ENCODE peak calls at places on chromosomes 13 and 19, in nine cellular contexts. One of them, this sample, is unnamed.

GRCh38 chr13:111936267-111936925 is 130.6 kb upstream of the SOX1 start:
- DNase-seq in PC-9: no peak
- DNase-seq in cardiac fibroblast: no peak
- DNase-seq in AG09309: no peak
- DNase-seq in heart right ventricle: no peak
- DNase-seq in AG04449: no peak
- DNase-seq in ovary: no peak
- DNase-seq in mucosa of descending colon: no peak
- DNase-seq in IMR-90: no peak
- DNase-seq in this sample: no peak

GRCh38 chr19:28985201-28985600 is 227.8 kb downstream of the UQCRFS1 start:
- DNase-seq in PC-9: no peak
- DNase-seq in cardiac fibroblast: no peak
- DNase-seq in AG09309: no peak
- DNase-seq in heart right ventricle: no peak
- DNase-seq in AG04449: no peak
- DNase-seq in ovary: no peak
- DNase-seq in mucosa of descending colon: no peak
- DNase-seq in IMR-90: no peak
- DNase-seq in this sample: no peak

GRCh38 chr19:20482721-20483120 is 82.9 kb downstream of the ZNF737 start:
- DNase-seq in PC-9: no peak
- DNase-seq in cardiac fibroblast: no peak
- DNase-seq in AG09309: no peak
- DNase-seq in heart right ventricle: no peak
- DNase-seq in AG04449: no peak
- DNase-seq in ovary: no peak
- DNase-seq in mucosa of descending colon: no peak
- DNase-seq in IMR-90: no peak
- DNase-seq in this sample: no peak

GRCh38 chr19:33580026-33580644 is 41.6 kb upstream of the CHST8 start:
- DNase-seq in PC-9: peak
- DNase-seq in cardiac fibroblast: no peak
- DNase-seq in AG09309: no peak
- DNase-seq in heart right ventricle: no peak
- DNase-seq in AG04449: no peak
- DNase-seq in ovary: no peak
- DNase-seq in mucosa of descending colon: no peak
- DNase-seq in IMR-90: no peak
- DNase-seq in this sample: no peak

GRCh38 chr13:41588899-41589298 is 131.5 kb downstream of the RGCC start:
- DNase-seq in PC-9: peak
- DNase-seq in cardiac fibroblast: peak
- DNase-seq in AG09309: peak
- DNase-seq in heart right ventricle: no peak
- DNase-seq in AG04449: peak
- DNase-seq in ovary: no peak
- DNase-seq in mucosa of descending colon: no peak
- DNase-seq in IMR-90: peak
- DNase-seq in this sample: peak

GRCh38 chr13:72657379-72657778 is 70.0 kb downstream of the MZT1 start:
- DNase-seq in PC-9: no peak
- DNase-seq in cardiac fibroblast: no peak
- DNase-seq in AG09309: no peak
- DNase-seq in heart right ventricle: no peak
- DNase-seq in AG04449: no peak
- DNase-seq in ovary: no peak
- DNase-seq in mucosa of descending colon: no peak
- DNase-seq in IMR-90: no peak
- DNase-seq in this sample: no peak

GRCh38 chr19:4977299-4978174 is 8.6 kb downstream of the KDM4B start:
- DNase-seq in PC-9: no peak
- DNase-seq in cardiac fibroblast: peak
- DNase-seq in AG09309: peak
- DNase-seq in heart right ventricle: no peak
- DNase-seq in AG04449: peak
- DNase-seq in ovary: peak
- DNase-seq in mucosa of descending colon: no peak
- DNase-seq in IMR-90: peak
- DNase-seq in this sample: peak

GRCh38 chr19:54035215-54036178 is 28.2 kb downstream of the VSTM1 start:
- DNase-seq in PC-9: peak
- DNase-seq in cardiac fibroblast: peak
- DNase-seq in AG09309: peak
- DNase-seq in heart right ventricle: no peak
- DNase-seq in AG04449: peak
- DNase-seq in ovary: no peak
- DNase-seq in mucosa of descending colon: no peak
- DNase-seq in IMR-90: peak
- DNase-seq in this sample: peak

GRCh38 chr13:40187836-40188591 is 478.4 kb downstream of the FOXO1 start:
- DNase-seq in PC-9: no peak
- DNase-seq in cardiac fibroblast: no peak
- DNase-seq in AG09309: no peak
- DNase-seq in heart right ventricle: no peak
- DNase-seq in AG04449: no peak
- DNase-seq in ovary: no peak
- DNase-seq in mucosa of descending colon: no peak
- DNase-seq in IMR-90: no peak
- DNase-seq in this sample: no peak

GRCh38 chr13:37194428-37194861 is 89.0 kb upstream of the CSNK1A1L start:
- DNase-seq in PC-9: no peak
- DNase-seq in cardiac fibroblast: peak
- DNase-seq in AG09309: peak
- DNase-seq in heart right ventricle: no peak
- DNase-seq in AG04449: peak
- DNase-seq in ovary: no peak
- DNase-seq in mucosa of descending colon: no peak
- DNase-seq in IMR-90: peak
- DNase-seq in this sample: peak

GRCh38 chr13:60494296-60494695 is 97.3 kb downstream of the TDRD3 start:
- DNase-seq in PC-9: no peak
- DNase-seq in cardiac fibroblast: no peak
- DNase-seq in AG09309: no peak
- DNase-seq in heart right ventricle: no peak
- DNase-seq in AG04449: no peak
- DNase-seq in ovary: no peak
- DNase-seq in mucosa of descending colon: no peak
- DNase-seq in IMR-90: no peak
- DNase-seq in this sample: no peak

GRCh38 chr19:2615782-2616181 is 86.7 kb downstream of the GNG7 start:
- DNase-seq in PC-9: no peak
- DNase-seq in cardiac fibroblast: no peak
- DNase-seq in AG09309: no peak
- DNase-seq in heart right ventricle: no peak
- DNase-seq in AG04449: no peak
- DNase-seq in ovary: no peak
- DNase-seq in mucosa of descending colon: no peak
- DNase-seq in IMR-90: no peak
- DNase-seq in this sample: no peak

GRCh38 chr19:2618611-2619010 is 83.9 kb downstream of the GNG7 start:
- DNase-seq in PC-9: peak
- DNase-seq in cardiac fibroblast: peak
- DNase-seq in AG09309: peak
- DNase-seq in heart right ventricle: peak
- DNase-seq in AG04449: no peak
- DNase-seq in ovary: no peak
- DNase-seq in mucosa of descending colon: no peak
- DNase-seq in IMR-90: peak
- DNase-seq in this sample: no peak

GRCh38 chr19:2616741-2617392 is 85.6 kb downstream of the GNG7 start:
- DNase-seq in PC-9: no peak
- DNase-seq in cardiac fibroblast: no peak
- DNase-seq in AG09309: no peak
- DNase-seq in heart right ventricle: peak
- DNase-seq in AG04449: no peak
- DNase-seq in ovary: no peak
- DNase-seq in mucosa of descending colon: no peak
- DNase-seq in IMR-90: no peak
- DNase-seq in this sample: no peak

GRCh38 chr19:2619076-2619475 is 83.4 kb downstream of the GNG7 start:
- DNase-seq in PC-9: no peak
- DNase-seq in cardiac fibroblast: no peak
- DNase-seq in AG09309: no peak
- DNase-seq in heart right ventricle: no peak
- DNase-seq in AG04449: no peak
- DNase-seq in ovary: no peak
- DNase-seq in mucosa of descending colon: no peak
- DNase-seq in IMR-90: no peak
- DNase-seq in this sample: no peak

DNA sequence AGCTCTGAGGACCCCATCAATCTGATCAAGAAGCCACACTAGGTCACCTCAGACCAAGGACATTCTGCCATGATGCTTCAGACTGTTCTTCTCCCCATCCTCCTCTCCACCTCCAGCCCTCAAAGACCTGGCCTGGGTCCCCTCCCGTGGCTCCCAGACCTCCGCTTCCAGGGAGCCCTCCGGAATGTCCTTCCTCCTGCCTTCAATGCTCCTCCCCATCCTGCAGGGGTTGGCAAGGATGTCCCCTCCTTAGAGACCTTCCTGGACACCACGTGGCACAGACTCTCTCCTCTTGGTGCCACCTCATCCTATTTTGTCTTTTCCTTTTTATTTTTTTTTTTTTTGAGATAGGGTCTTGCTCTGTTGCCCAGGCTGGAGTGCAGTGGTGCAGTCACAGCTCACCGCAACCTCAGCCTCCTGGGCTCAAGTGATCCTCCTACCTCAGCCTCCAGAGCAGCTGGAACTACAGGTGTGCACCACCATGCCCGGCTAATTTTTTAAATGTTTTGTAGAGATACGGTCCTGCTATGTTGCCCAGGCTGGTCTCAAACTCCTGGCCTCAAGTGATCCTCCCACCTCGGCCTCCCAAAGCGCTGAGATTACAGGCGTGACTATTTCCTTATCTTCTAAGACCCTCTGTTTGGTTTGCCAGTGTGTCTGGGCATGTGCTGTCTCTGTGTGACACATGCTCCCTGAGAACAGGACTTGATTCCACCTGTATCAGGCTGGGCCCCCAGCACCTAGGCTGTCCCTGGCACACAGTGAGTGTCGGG is 84.9 kb downstream of the GNG7 start:
- DNase-seq in PC-9: no peak
- DNase-seq in cardiac fibroblast: no peak
- DNase-seq in AG09309: no peak
- DNase-seq in heart right ventricle: no peak
- DNase-seq in AG04449: no peak
- DNase-seq in ovary: no peak
- DNase-seq in mucosa of descending colon: no peak
- DNase-seq in IMR-90: no peak
- DNase-seq in this sample: no peak
- H3K4me3 ChIP-seq in PC-9: no peak
- H3K4me3 ChIP-seq in cardiac fibroblast: no peak
- H3K4me3 ChIP-seq in AG09309: no peak
- H3K4me3 ChIP-seq in heart right ventricle: no peak
- H3K4me3 ChIP-seq in AG04449: no peak
- H3K4me3 ChIP-seq in ovary: no peak
- H3K4me3 ChIP-seq in mucosa of descending colon: no peak
- H3K4me3 ChIP-seq in IMR-90: no peak
- H3K4me3 ChIP-seq in this sample: no peak

GRCh38 chr19:15869109-15869555 is 28.7 kb downstream of the CYP4F2 start:
- DNase-seq in PC-9: peak
- DNase-seq in cardiac fibroblast: peak
- DNase-seq in AG09309: no peak
- DNase-seq in heart right ventricle: peak
- DNase-seq in AG04449: no peak
- DNase-seq in ovary: no peak
- DNase-seq in mucosa of descending colon: no peak
- DNase-seq in IMR-90: no peak
- DNase-seq in this sample: no peak

GRCh38 chr19:15869873-15870272 is 28.0 kb downstream of the CYP4F2 start:
- DNase-seq in PC-9: no peak
- DNase-seq in cardiac fibroblast: no peak
- DNase-seq in AG09309: no peak
- DNase-seq in heart right ventricle: no peak
- DNase-seq in AG04449: no peak
- DNase-seq in ovary: no peak
- DNase-seq in mucosa of descending colon: no peak
- DNase-seq in IMR-90: no peak
- DNase-seq in this sample: no peak

GRCh38 chr19:15866646-15867045 is 31.2 kb downstream of the CYP4F2 start:
- DNase-seq in PC-9: no peak
- DNase-seq in cardiac fibroblast: no peak
- DNase-seq in AG09309: no peak
- DNase-seq in heart right ventricle: no peak
- DNase-seq in AG04449: no peak
- DNase-seq in ovary: no peak
- DNase-seq in mucosa of descending colon: no peak
- DNase-seq in IMR-90: no peak
- DNase-seq in this sample: no peak

GRCh38 chr19:15875075-15875474 is 22.8 kb downstream of the CYP4F2 start:
- DNase-seq in PC-9: no peak
- DNase-seq in cardiac fibroblast: no peak
- DNase-seq in AG09309: no peak
- DNase-seq in heart right ventricle: no peak
- DNase-seq in AG04449: no peak
- DNase-seq in ovary: no peak
- DNase-seq in mucosa of descending colon: no peak
- DNase-seq in IMR-90: no peak
- DNase-seq in this sample: no peak

GRCh38 chr19:15871570-15871969 is 26.3 kb downstream of the CYP4F2 start:
- DNase-seq in PC-9: no peak
- DNase-seq in cardiac fibroblast: no peak
- DNase-seq in AG09309: no peak
- DNase-seq in heart right ventricle: no peak
- DNase-seq in AG04449: no peak
- DNase-seq in ovary: no peak
- DNase-seq in mucosa of descending colon: no peak
- DNase-seq in IMR-90: no peak
- DNase-seq in this sample: no peak
- H3K4me3 ChIP-seq in PC-9: no peak
- H3K4me3 ChIP-seq in cardiac fibroblast: no peak
- H3K4me3 ChIP-seq in AG09309: no peak
- H3K4me3 ChIP-seq in heart right ventricle: no peak
- H3K4me3 ChIP-seq in AG04449: no peak
- H3K4me3 ChIP-seq in ovary: no peak
- H3K4me3 ChIP-seq in mucosa of descending colon: no peak
- H3K4me3 ChIP-seq in IMR-90: no peak
- H3K4me3 ChIP-seq in this sample: no peak

GRCh38 chr19:35114656-35115537 is 726 bp upstream of the FXYD3 start:
- DNase-seq in PC-9: peak
- DNase-seq in cardiac fibroblast: peak
- DNase-seq in AG09309: no peak
- DNase-seq in heart right ventricle: peak
- DNase-seq in AG04449: no peak
- DNase-seq in ovary: peak
- DNase-seq in mucosa of descending colon: peak
- DNase-seq in IMR-90: peak
- DNase-seq in this sample: no peak
- H3K4me3 ChIP-seq in PC-9: peak
- H3K4me3 ChIP-seq in cardiac fibroblast: no peak
- H3K4me3 ChIP-seq in AG09309: no peak
- H3K4me3 ChIP-seq in heart right ventricle: peak
- H3K4me3 ChIP-seq in AG04449: peak
- H3K4me3 ChIP-seq in ovary: peak
- H3K4me3 ChIP-seq in mucosa of descending colon: peak
- H3K4me3 ChIP-seq in IMR-90: peak
- H3K4me3 ChIP-seq in this sample: peak

DNA sequence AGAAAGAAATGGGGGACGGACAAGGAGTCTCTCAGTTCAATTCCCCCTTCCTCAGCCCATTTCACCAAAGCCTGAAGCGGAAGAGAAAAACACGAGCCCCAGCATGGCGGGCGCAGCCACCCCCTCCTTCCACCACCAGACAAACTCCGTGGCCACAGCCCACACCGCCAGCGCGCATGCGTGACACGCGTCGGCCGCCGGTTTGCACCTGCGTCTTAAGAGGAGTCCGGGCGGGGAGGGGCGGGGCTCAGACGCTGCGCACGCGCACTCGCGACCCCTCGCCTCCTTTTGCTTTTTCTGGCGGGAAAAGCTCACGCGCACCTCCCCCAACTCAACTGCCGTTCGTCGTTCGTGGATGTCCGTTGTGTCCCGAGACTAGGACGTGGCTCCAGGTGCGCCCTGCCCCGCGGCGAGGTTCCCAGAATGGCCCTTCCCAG is at the start of gene KASH5:
- DNase-seq in PC-9: peak
- DNase-seq in cardiac fibroblast: peak
- DNase-seq in AG09309: no peak
- DNase-seq in heart right ventricle: peak
- DNase-seq in AG04449: no peak
- DNase-seq in ovary: peak
- DNase-seq in mucosa of descending colon: peak
- DNase-seq in IMR-90: peak
- DNase-seq in this sample: no peak
- H3K4me3 ChIP-seq in PC-9: peak
- H3K4me3 ChIP-seq in cardiac fibroblast: no peak
- H3K4me3 ChIP-seq in AG09309: no peak
- H3K4me3 ChIP-seq in heart right ventricle: no peak
- H3K4me3 ChIP-seq in AG04449: no peak
- H3K4me3 ChIP-seq in ovary: no peak
- H3K4me3 ChIP-seq in mucosa of descending colon: no peak
- H3K4me3 ChIP-seq in IMR-90: no peak
- H3K4me3 ChIP-seq in this sample: no peak

This sample was measured in skeletal muscle cell.